ENCODE peak calls at places on chromosomes 6 and 20, in six cellular contexts. X is GM12878, V is K562, A is GM12892, O is HepG2, N is H1. W is an unnamed sample.

GRCh38 chr6:123925360-123925759 is 121.7 kb downstream of the NKAIN2 start:
- DNase-seq in O (no peak), V (no peak), A (no peak), N (no peak), X (peak), W (no peak)

GRCh38 chr6:149363154-149363553 is 36.9 kb upstream of the SUMO4 start:
- DNase-seq in N (no peak), V (no peak), O (no peak), X (no peak), A (no peak), W (no peak)

GRCh38 chr6:100084301-100085161 is 90.5 kb upstream of the MCHR2 start:
- DNase-seq in X (no peak), A (no peak), N (no peak), V (no peak), O (no peak), W (no peak)

GRCh38 chr6:21971540-21971939 is 325.3 kb downstream of the PRL start:
- DNase-seq in N (no peak), A (no peak), X (no peak), V (peak), O (no peak), W (no peak)

GRCh38 chr6:63049216-63049615 is 162.1 kb upstream of the FKBP1C start:
- DNase-seq in V (no peak), X (no peak), O (no peak), A (no peak), N (no peak), W (no peak)

GRCh38 chr20:33433875-33434274 is 9.7 kb downstream of the SNTA1 start:
- DNase-seq in N (no peak), V (no peak), X (no peak), A (no peak), O (no peak), W (no peak)

GRCh38 chr6:2432258-2432657 is 186.9 kb upstream of the GMDS start:
- DNase-seq in V (no peak), X (no peak), O (no peak), A (no peak), N (no peak), W (no peak)

GRCh38 chr6:2514965-2515543 is 235.7 kb downstream of the MYLK4 start:
- DNase-seq in V (no peak), O (peak), A (no peak), N (no peak), X (no peak), W (no peak)

GRCh38 chr6:35238843-35239289 is 20.7 kb upstream of the ZNF76 start:
- DNase-seq in A (no peak), N (no peak), O (no peak), X (no peak), V (no peak), W (no peak)

GRCh38 chr6:40395066-40395697 is 192.0 kb downstream of the LRFN2 start:
- DNase-seq in A (no peak), O (no peak), V (no peak), N (no peak), X (no peak), W (no peak)

GRCh38 chr6:158744986-158745430 is 74.2 kb downstream of the EZR start:
- DNase-seq in V (peak), O (no peak), N (no peak), A (no peak), X (no peak), W (no peak)

GRCh38 chr6:35160642-35161041 is 19.5 kb upstream of the TCP11 start:
- DNase-seq in V (no peak), X (no peak), A (no peak), O (no peak), N (no peak), W (no peak)

GRCh38 chr6:24358219-24358821 is 461 bp upstream of the DCDC2 start:
- DNase-seq in N (no peak), A (no peak), O (no peak), X (no peak), V (no peak), W (no peak)

GRCh38 chr6:32837651-32838113 is 857 bp downstream of the TAP2 start:
- DNase-seq in N (no peak), O (no peak), V (peak), X (no peak), A (no peak), W (no peak)

GRCh38 chr6:55964136-55964535 is 88.7 kb upstream of the BMP5 start:
- DNase-seq in A (no peak), X (no peak), O (no peak), V (no peak), N (no peak), W (no peak)

GRCh38 chr6:75528423-75528822 is 34.8 kb upstream of the FILIP1 start:
- DNase-seq in V (no peak), X (no peak), A (no peak), O (no peak), N (no peak), W (no peak)

GRCh38 chr20:50569864-50570836 is 60.0 kb downstream of the PTPN1 start:
- DNase-seq in O (peak), V (peak), X (peak), A (no peak), N (no peak), W (no peak)

GRCh38 chr6:106527979-106528378 is 101.3 kb downstream of the RTN4IP1 start:
- DNase-seq in V (no peak), X (no peak), A (no peak), O (no peak), N (no peak), W (no peak)

GRCh38 chr20:45370571-45371204 is 7.4 kb downstream of the TP53TG5 start:
- DNase-seq in N (no peak), V (no peak), X (no peak), O (no peak), A (no peak), W (no peak)

GRCh38 chr6:39203804-39204495 is 25.3 kb downstream of the KCNK5 start:
- DNase-seq in V (no peak), X (no peak), A (no peak), O (no peak), N (no peak), W (no peak)

GRCh38 chr20:17036546-17036945 is 190.3 kb upstream of the PCSK2 start:
- DNase-seq in X (no peak), V (no peak), N (no peak), O (no peak), A (no peak), W (no peak)

GRCh38 chr6:35304299-35304698 is 6.7 kb downstream of the DEF6 start:
- DNase-seq in N (no peak), V (no peak), O (no peak), A (no peak), X (no peak), W (no peak)

GRCh38 chr20:24381886-24382285 is 87.5 kb upstream of the SYNDIG1 start:
- DNase-seq in V (no peak), O (no peak), N (no peak), X (no peak), A (no peak), W (no peak)

GRCh38 chr6:2851727-2852513 is 10.3 kb upstream of the SERPINB1 start:
- DNase-seq in O (no peak), V (no peak), A (no peak), X (no peak), N (no peak), W (no peak)

GRCh38 chr6:28747631-28748157 is 176.1 kb downstream of the TRIM27 start:
- DNase-seq in V (peak), O (peak), X (no peak), N (peak), A (no peak), W (no peak)

GRCh38 chr6:19898141-19898740 is 61.1 kb downstream of the ID4 start:
- DNase-seq in N (no peak), A (no peak), V (no peak), X (no peak), O (no peak), W (no peak)

GRCh38 chr6:43325876-43326275 is 17.2 kb upstream of the CRIP3 start:
- DNase-seq in V (no peak), A (no peak), O (no peak), N (no peak), X (no peak), W (no peak)

GRCh38 chr6:122400467-122401089 is 1.1 kb downstream of the HSF2 start:
- DNase-seq in X (no peak), A (no peak), N (no peak), O (no peak), V (peak), W (no peak)

GRCh38 chr6:122400121-122400450 is 634 bp downstream of the HSF2 start:
- DNase-seq in V (peak), O (peak), N (no peak), X (no peak), A (no peak), W (no peak)

GRCh38 chr6:122401104-122401503 is 1.7 kb downstream of the HSF2 start:
- DNase-seq in O (no peak), A (no peak), X (no peak), V (no peak), N (no peak), W (no peak)

GRCh38 chr6:122399055-122399347 is 451 bp upstream of the HSF2 start:
- DNase-seq in V (no peak), O (no peak), N (no peak), X (no peak), A (no peak), W (no peak)

DNA sequence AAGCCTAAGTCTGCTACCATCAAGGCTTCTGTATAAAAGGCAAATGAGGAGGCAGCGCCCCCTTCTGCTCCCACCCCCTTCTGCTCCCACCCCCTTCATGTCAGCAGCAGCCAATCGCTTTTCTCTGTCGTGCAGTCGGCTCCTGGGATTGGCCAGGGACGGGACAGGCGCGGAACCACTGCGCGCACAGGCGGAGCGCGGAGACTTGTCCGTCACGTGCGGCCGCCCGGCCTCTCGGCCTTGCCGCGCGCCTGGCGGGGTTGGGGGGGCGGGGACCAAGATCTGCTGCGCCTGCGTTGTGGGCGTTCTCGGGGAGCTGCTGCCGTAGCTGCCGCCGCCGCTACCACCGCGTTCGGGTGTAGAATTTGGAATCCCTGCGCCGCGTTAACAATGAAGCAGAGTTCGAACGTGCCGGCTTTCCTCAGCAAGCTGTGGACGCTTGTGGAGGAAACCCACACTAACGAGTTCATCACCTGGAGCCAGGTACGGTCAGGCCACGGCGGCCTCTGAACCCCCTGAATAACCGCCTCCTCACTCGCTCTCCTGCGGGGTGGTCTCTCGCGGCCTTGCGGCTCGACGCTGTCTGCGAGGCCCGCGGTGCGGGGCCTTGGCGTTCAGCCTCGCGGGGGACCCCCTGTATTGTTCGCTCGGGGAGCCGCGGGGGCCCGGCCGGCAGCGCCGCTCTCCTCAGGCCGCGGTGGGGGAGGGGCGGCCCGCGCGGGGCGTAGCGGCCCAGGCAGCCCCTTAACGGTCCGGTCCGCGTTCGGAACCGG is at the start of gene HSF2:
- DNase-seq in X (peak), V (peak), O (peak), N (peak), A (peak), W (peak)
- TF ChIP-seq POLR2A in X (peak), V (peak), O (peak), N (peak), A (peak), W (peak)

DNA sequence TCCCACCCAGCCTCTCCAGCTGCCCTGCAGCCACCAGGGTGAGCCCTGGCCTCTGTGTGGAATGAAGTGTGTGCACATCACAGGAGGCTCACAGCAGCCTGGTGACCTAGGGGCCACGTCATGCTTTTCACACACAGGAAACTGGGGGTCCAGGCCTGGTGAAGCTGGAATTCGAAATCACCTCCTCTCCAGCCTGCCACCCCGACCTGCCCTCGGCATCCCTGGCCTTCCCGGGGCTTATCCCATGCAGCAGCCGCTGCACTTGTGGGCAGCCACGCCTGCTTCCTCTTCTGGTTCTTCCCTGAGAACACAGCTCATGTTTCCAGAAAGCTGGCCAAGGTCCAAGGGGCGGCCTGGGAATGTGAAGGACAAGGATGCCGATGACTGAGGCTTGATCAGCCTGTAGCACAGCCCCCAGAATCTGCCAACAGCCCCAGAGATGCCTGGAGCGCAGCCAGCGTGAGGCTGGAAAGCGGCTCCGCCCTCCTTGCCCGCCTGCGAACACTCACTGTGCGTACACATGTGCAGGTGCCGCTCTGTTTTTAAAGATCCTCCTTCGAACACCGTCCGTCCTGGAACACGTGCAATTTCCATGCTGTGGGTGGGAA is 4.2 kb upstream of the NTSR1 start:
- DNase-seq in N (no peak), A (no peak), O (peak), V (peak), X (no peak), W (no peak)
- TF ChIP-seq TAF1 in N (no peak), A (no peak), O (no peak), V (no peak), X (no peak), W (no peak)

GRCh38 chr6:162777091-162777490 is 49.3 kb downstream of the PACRG start:
- DNase-seq in A (no peak), N (no peak), O (no peak), V (no peak), X (no peak), W (no peak)

GRCh38 chr6:162770136-162770535 is 42.4 kb downstream of the PACRG start:
- DNase-seq in V (no peak), A (no peak), X (no peak), N (no peak), O (no peak), W (no peak)

GRCh38 chr6:162772466-162772865 is 44.7 kb downstream of the PACRG start:
- DNase-seq in N (no peak), O (no peak), A (no peak), X (no peak), V (no peak), W (no peak)

GRCh38 chr6:162770955-162771354 is 43.2 kb downstream of the PACRG start:
- DNase-seq in N (no peak), A (no peak), V (no peak), O (no peak), X (no peak), W (no peak)

DNA sequence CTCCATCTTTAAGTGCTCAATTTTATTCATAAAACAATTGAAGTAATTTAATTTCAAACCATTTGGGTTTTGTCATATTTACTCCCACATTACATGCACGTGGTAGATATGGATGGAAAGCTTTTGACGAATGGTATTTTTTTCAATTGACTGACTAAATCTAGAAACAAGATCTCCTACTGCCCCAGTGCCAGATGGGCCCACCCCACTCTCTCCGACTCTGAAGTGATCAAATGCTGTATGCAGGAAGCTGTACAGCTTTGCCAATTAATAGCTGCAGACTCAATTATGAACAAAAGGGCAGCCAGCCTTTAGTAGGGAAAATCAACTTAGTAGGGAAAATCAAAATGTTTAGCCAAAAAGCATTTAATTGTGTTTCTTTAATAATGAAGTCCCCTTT is 46.2 kb downstream of the PACRG start:
- DNase-seq in X (no peak), O (no peak), A (no peak), V (no peak), N (no peak), W (no peak)
- TF ChIP-seq POLR2A in X (no peak), O (no peak), A (no peak), V (no peak), N (no peak), W (no peak)

DNA sequence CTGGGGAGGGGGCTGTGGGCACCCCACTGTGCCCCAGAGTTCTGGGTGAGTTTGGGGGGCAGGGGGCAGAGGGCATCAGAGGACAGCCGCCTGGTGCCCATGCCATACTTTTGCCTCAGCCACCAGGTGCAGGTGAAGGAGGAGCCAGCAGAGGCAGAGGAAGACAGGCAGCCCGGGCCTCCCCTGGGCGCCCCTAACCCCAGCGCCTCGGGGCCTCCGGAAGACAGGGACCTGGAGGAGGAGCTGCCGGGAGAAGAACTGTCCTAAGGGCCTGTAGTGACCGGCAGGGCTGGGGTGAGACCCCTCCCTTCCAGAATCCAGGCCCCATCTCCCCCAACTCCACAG is 39.6 kb upstream of the MDFI start:
- DNase-seq in N (no peak), X (no peak), V (no peak), A (no peak), O (no peak), W (no peak)
- TF ChIP-seq TAF1 in N (no peak), X (no peak), V (no peak), A (no peak), O (no peak), W (no peak)

GRCh38 chr20:63317061-63317460 is 24.1 kb downstream of the COL20A1 start:
- DNase-seq in A (no peak), V (no peak), X (no peak), N (no peak), O (no peak), W (no peak)
- TF ChIP-seq POLR2A in A (no peak), V (no peak), X (no peak), N (no peak), O (no peak), W (no peak)

DNA sequence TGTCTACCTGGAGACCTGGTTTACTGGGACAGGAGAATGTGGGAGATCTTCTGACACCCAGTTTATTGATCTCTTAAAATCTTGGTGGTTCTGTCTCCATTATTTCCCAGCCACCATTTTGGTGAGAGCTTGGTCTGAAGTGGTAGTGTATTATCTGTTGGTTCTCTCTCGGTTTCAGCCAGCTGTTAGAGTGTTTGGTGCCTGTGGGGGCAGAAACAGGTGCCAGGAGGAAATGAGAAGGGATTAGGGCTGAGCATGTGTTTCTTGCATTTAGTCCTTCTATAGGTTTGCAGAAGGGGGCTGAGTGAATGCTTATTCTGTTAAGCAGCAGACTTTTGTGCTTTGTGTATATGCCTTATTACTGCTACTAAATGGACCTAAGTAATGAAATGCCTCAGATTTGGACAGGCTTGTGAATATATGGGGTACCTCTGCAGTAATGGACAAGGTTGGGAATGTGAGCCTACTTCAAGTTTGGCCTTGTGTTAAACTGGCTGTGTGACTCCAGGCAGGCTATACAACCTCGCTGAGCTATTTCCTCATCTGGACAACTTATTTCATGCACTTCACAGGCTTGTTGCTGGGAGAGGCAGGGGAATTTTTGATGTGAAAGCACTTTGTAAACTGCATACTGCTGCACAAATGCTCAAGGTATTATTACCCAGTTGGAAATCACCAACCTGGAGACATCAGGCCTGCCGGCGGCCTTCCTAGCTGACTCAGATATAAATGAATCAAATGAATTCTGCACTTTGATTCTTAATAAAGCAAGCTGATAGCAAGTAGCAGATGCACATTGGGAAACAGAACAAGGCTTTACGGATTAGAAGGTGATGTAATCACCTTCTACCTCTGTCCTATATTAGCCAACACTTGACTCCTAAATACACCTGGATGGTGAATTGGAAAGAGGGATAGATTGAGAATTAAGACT is 9.9 kb downstream of the JARID2 start:
- DNase-seq in V (no peak), O (no peak), X (peak), N (no peak), A (no peak), W (no peak)
- TF ChIP-seq TAF1 in V (no peak), O (no peak), X (peak), N (no peak), A (no peak), W (no peak)

GRCh38 chr6:47646689-47647088 is 51.7 kb upstream of the ADGRF4 start:
- DNase-seq in V (no peak), N (no peak), A (no peak), O (no peak), X (no peak), W (no peak)
- TF ChIP-seq POLR2A in V (no peak), N (no peak), A (no peak), O (no peak), X (no peak), W (no peak)

GRCh38 chr6:6569043-6569442 is 19.5 kb upstream of the LY86 start:
- DNase-seq in N (no peak), X (no peak), V (no peak), A (no peak), O (no peak), W (no peak)

GRCh38 chr6:6565069-6565468 is 23.5 kb upstream of the LY86 start:
- DNase-seq in O (no peak), N (no peak), A (no peak), X (no peak), V (no peak), W (no peak)

GRCh38 chr6:6564154-6564553 is 24.4 kb upstream of the LY86 start:
- DNase-seq in N (no peak), O (no peak), X (no peak), V (no peak), A (no peak), W (no peak)

GRCh38 chr6:6565488-6565887 is 23.0 kb upstream of the LY86 start:
- DNase-seq in N (no peak), V (no peak), A (no peak), O (no peak), X (no peak), W (no peak)

GRCh38 chr6:6566766-6567165 is 21.8 kb upstream of the LY86 start:
- DNase-seq in V (no peak), X (no peak), N (no peak), O (no peak), A (no peak), W (no peak)
- TF ChIP-seq TAF1 in V (no peak), X (no peak), N (no peak), O (no peak), A (no peak), W (no peak)

W was measured in GM12891.